ENCODE peak calls at places on chromosomes 16 and 17, in ten cellular contexts. K is neural crest cell, N is IMR-90, C is cardiac fibroblast, L is uterus, S is glutamatergic neuron, E is endodermal cell, O is dorsolateral prefrontal cortex, G is nephron progenitor cell, T is AG04450. W is an unnamed sample.

GRCh38 chr16:84184775-84185174 is 2.1 kb downstream of the TAF1C start:
- DNase-seq in K (no peak), N (no peak), C (no peak), L (peak), S (no peak), E (no peak), O (no peak), G (no peak), T (no peak), W (no peak)

GRCh38 chr16:24683847-24684493 is 45.5 kb upstream of the TNRC6A start:
- DNase-seq in K (no peak), N (no peak), C (no peak), L (no peak), S (no peak), E (no peak), O (no peak), G (no peak), T (no peak), W (no peak)

GRCh38 chr17:29048440-29049360 is 5.8 kb downstream of the PIPOX start:
- DNase-seq in K (peak), N (peak), C (no peak), L (no peak), S (peak), E (no peak), O (no peak), G (peak), T (no peak), W (no peak)

GRCh38 chr17:46008591-46008990 is 9.5 kb downstream of the STH start:
- DNase-seq in K (no peak), N (no peak), C (no peak), L (no peak), S (no peak), E (no peak), O (no peak), G (no peak), T (no peak), W (no peak)

GRCh38 chr17:18141210-18141803 is 32.8 kb downstream of the MYO15A start:
- DNase-seq in K (peak), N (peak), C (peak), L (peak), S (no peak), E (no peak), O (no peak), G (peak), T (no peak), W (no peak)

GRCh38 chr16:84947996-84948854 is 63.1 kb downstream of the ZDHHC7 start:
- DNase-seq in K (no peak), N (no peak), C (no peak), L (no peak), S (no peak), E (no peak), O (no peak), G (peak), T (no peak), W (no peak)

GRCh38 chr17:45320349-45320930 is 3.6 kb upstream of the MAP3K14 start:
- DNase-seq in K (no peak), N (peak), C (peak), L (no peak), S (no peak), E (no peak), O (no peak), G (no peak), T (no peak), W (no peak)

GRCh38 chr17:17128476-17129075 is 77.6 kb downstream of the PLD6 start:
- DNase-seq in K (no peak), N (no peak), C (no peak), L (no peak), S (no peak), E (no peak), O (no peak), G (no peak), T (no peak), W (no peak)

GRCh38 chr17:63474174-63474913 is 2.5 kb upstream of the ACE start:
- DNase-seq in K (no peak), N (no peak), C (no peak), L (peak), S (no peak), E (no peak), O (no peak), G (no peak), T (no peak), W (no peak)

GRCh38 chr17:2949469-2950044 is 113.8 kb downstream of the OR1D5 start:
- DNase-seq in K (no peak), N (peak), C (peak), L (no peak), S (no peak), E (peak), O (no peak), G (no peak), T (no peak), W (no peak)

GRCh38 chr17:81423698-81424071 is 28.4 kb downstream of the BAHCC1 start:
- DNase-seq in K (no peak), N (no peak), C (no peak), L (no peak), S (no peak), E (no peak), O (no peak), G (no peak), T (no peak), W (no peak)

GRCh38 chr17:4950757-4951204 is at the start of gene ENO3:
- DNase-seq in K (no peak), N (no peak), C (no peak), L (no peak), S (peak), E (peak), O (no peak), G (peak), T (no peak), W (no peak)

GRCh38 chr17:64544742-64545141 is 38.0 kb downstream of the CEP95 start:
- DNase-seq in K (no peak), N (no peak), C (no peak), L (no peak), S (no peak), E (no peak), O (no peak), G (no peak), T (no peak), W (no peak)

GRCh38 chr16:76656951-76657498 is 379.8 kb downstream of the CNTNAP4 start:
- DNase-seq in K (no peak), N (no peak), C (no peak), L (no peak), S (no peak), E (no peak), O (no peak), G (no peak), T (no peak), W (no peak)

GRCh38 chr16:76650579-76650978 is 373.4 kb downstream of the CNTNAP4 start:
- DNase-seq in K (no peak), N (no peak), C (no peak), L (no peak), S (no peak), E (no peak), O (no peak), G (no peak), T (no peak), W (no peak)

GRCh38 chr16:76654421-76654820 is 377.2 kb downstream of the CNTNAP4 start:
- DNase-seq in K (no peak), N (no peak), C (no peak), L (no peak), S (no peak), E (no peak), O (no peak), G (no peak), T (no peak), W (no peak)

DNA sequence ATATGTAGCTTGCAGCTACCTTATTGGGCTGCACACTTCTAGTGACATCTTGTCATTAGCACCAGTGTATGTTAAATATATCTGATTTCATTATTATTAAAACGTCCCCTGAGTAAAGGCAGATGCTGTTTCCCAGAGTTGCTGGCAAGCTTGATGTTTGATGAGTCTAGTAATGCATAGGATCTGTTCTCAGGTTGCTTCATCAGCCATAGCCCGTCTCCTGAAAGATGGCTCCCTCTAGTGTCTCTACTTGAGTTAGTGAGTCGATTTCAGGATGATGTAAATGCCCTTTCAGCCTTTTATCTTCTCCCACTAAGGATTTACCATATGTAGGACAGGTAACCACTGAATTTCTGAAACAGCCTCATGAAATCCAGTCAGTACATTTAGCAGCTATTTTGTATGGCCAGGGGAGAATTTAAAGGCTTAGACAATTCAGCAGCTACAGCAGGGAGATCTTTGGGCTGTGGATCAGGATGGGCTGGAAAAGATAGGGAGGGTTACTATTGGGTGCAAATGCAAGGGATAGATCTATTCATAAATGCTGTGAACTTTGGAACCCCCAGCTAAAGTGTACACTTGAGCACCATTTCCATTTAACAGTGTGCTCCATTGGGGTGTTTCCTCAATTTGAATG is 376.3 kb downstream of the CNTNAP4 start:
- DNase-seq in K (peak), N (peak), C (peak), L (no peak), S (no peak), E (peak), O (no peak), G (peak), T (peak), W (no peak)
- TF ChIP-seq CTCF in K (peak), N (peak), C (peak), L (no peak), S (peak), E (peak), O (peak), G (peak), T (peak), W (no peak)

GRCh38 chr17:42547698-42548069 is 5.0 kb upstream of the HSD17B1 start:
- DNase-seq in K (no peak), N (no peak), C (no peak), L (no peak), S (no peak), E (no peak), O (no peak), G (no peak), T (no peak), W (no peak)

GRCh38 chr17:42547001-42547461 is 5.7 kb upstream of the HSD17B1 start:
- DNase-seq in K (no peak), N (no peak), C (no peak), L (no peak), S (no peak), E (no peak), O (no peak), G (no peak), T (no peak), W (no peak)

GRCh38 chr17:42548993-42549755 is 3.5 kb upstream of the HSD17B1 start:
- DNase-seq in K (no peak), N (no peak), C (no peak), L (no peak), S (no peak), E (no peak), O (no peak), G (no peak), T (no peak), W (no peak)

GRCh38 chr17:42544874-42545283 is 7.8 kb upstream of the HSD17B1 start:
- DNase-seq in K (no peak), N (no peak), C (no peak), L (no peak), S (no peak), E (no peak), O (no peak), G (no peak), T (no peak), W (no peak)

GRCh38 chr17:42548070-42548837 is 4.5 kb upstream of the HSD17B1 start:
- DNase-seq in K (peak), N (no peak), C (peak), L (peak), S (peak), E (peak), O (no peak), G (peak), T (no peak), W (peak)
- TF ChIP-seq CTCF in K (peak), N (no peak), C (peak), L (peak), S (peak), E (peak), O (no peak), G (peak), T (peak), W (peak)

DNA sequence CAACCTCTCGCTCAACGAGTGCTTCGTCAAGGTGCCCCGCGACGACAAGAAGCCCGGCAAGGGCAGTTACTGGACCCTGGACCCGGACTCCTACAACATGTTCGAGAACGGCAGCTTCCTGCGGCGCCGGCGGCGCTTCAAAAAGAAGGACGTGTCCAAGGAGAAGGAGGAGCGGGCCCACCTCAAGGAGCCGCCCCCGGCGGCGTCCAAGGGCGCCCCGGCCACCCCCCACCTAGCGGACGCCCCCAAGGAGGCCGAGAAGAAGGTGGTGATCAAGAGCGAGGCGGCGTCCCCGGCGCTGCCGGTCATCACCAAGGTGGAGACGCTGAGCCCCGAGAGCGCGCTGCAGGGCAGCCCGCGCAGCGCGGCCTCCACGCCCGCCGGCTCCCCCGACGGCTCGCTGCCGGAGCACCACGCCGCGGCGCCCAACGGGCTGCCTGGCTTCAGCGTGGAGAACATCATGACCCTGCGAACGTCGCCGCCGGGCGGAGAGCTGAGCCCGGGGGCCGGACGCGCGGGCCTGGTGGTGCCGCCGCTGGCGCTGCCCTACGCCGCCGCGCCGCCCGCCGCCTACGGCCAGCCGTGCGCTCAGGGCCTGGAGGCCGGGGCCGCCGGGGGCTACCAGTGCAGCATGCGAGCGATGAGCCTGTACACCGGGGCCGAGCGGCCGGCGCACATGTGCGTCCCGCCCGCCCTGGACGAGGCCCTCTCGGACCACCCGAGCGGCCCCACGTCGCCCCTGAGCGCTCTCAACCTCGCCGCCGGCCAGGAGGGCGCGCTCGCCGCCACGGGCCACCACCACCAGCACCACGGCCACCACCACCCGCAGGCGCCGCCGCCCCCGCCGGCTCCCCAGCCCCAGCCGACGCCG is 1.3 kb downstream of the FOXC2 start:
- DNase-seq in K (no peak), N (peak), C (peak), L (no peak), S (peak), E (peak), O (no peak), G (peak), T (no peak), W (no peak)
- TF ChIP-seq CTCF in K (no peak), N (peak), C (no peak), L (no peak), S (no peak), E (no peak), O (no peak), G (no peak), T (peak), W (no peak)

DNA sequence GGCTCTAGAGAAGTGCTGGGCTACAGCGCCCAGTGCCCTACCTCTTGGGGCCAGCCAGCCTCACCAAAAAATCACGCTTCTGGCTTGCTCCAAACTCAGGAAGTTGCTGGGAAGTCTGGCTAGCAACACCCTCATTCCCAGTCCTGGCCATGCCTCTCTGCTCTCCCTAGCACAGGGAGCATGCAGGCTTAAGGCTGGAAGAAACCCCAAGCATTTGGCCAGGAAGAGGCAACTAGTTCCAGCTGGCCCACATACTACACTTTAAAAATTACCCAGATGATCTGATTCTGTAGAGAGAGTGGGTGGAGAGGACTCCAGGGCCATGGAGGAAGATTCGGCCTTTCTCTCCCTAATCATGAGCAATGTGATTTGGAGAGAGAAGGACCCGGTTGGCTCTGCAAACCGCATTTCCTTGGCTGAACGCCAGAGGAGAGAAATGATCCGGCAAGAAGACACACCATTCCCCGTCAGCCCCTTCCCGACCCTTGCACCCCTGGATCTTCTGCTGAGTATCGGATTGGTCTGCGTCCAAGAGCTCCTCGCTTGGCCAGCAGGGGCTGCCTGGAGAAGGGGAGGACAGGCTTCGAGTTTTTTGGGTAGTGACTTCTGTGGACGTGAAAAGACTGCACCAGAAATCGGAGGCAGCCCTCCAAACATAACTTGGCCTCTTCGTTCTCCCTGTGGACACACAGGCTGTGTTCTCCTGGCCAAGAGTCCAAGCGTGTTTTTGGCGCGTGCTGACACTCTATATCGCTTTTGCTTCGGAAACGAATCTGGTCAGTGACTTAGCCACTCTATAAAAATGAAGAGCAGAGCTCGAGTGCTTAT is 406.3 kb downstream of the WWOX start:
- DNase-seq in K (no peak), N (no peak), C (peak), L (peak), S (no peak), E (peak), O (no peak), G (no peak), T (no peak), W (peak)
- TF ChIP-seq CTCF in K (no peak), N (no peak), C (no peak), L (peak), S (no peak), E (peak), O (no peak), G (no peak), T (no peak), W (no peak)

DNA sequence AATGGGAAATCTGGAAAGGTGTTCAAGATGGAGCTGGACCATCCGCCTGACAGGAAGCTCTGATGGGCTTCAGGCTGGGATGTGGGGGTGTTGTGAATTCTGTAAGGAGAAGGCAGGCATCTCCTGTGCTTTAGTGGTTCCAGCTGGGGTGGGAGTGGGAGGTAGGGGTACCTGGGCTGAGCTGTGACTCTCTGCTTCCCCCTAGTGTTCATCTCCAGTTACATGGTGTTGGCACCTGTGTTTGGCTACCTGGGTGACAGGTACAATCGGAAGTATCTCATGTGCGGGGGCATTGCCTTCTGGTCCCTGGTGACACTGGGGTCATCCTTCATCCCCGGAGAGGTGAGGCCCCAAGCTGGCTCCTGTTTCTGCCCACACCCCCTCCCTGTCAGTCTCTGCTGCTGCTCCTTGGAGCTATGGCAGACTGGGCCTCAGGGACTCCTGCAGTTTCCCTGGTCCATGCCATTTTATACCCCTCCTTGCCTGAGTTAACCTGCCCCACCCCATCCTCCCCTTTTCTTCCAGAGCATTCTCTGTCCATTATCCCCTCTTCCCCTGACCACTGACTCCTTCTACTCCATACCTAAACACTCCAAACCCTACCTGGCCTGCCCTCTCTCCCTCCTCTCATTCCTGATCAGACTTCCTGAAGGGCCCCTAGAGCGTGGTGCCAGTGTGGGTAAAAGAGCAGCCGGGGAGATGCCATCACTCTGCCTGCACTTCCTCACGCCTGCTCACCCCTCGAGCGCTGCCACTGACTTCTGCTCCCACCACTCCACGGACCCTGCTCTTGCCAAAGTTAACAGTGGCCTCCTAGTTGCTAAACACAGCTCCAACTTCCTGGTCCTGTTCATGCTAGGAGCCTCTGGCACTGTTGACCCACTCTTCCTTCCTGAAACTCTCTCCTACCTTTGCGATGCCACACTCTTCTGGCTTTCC is 3.4 kb downstream of the SPNS1 start:
- DNase-seq in K (no peak), N (no peak), C (no peak), L (no peak), S (no peak), E (peak), O (no peak), G (peak), T (no peak), W (no peak)
- TF ChIP-seq CTCF in K (peak), N (no peak), C (peak), L (no peak), S (no peak), E (peak), O (no peak), G (peak), T (peak), W (peak)

GRCh38 chr17:47733047-47733413 is at the start of gene TBX21:
- DNase-seq in K (peak), N (no peak), C (peak), L (peak), S (peak), E (peak), O (peak), G (peak), T (no peak), W (peak)
- TF ChIP-seq CTCF in K (peak), N (peak), C (no peak), L (no peak), S (no peak), E (peak), O (no peak), G (peak), T (no peak), W (no peak)